ENCODE peak calls at places on chromosomes 6 and 20, in six cellular contexts. R is activated gamma-delta T cell treated with Interleukin-2 at 50 U/mL for 16 hours, Y is skeletal muscle cell, F is hypothalamus, X is glutamatergic neuron, E is AG04450. I is an unnamed sample.

GRCh38 chr6:44494011-44494501 is 106.5 kb downstream of the CDC5L start:
- DNase-seq in R (no peak), Y (no peak), F (no peak), X (no peak), E (peak; percentile 15), I (peak; percentile 80)

GRCh38 chr20:57387463-57387862 is 3.7 kb upstream of the RBM38 start:
- DNase-seq in R (no peak), Y (no peak), F (no peak), X (no peak), E (no peak), I (no peak)

GRCh38 chr6:26311012-26311384 is 54.0 kb upstream of the BTN3A2 start:
- DNase-seq in R (no peak), Y (no peak), F (no peak), X (no peak), E (no peak), I (peak; percentile 38)

GRCh38 chr6:98880486-98880885 is 46.1 kb downstream of the POU3F2 start:
- DNase-seq in R (no peak), Y (no peak), F (no peak), X (peak; percentile 61), E (no peak), I (no peak)

GRCh38 chr6:143490775-143491174 is 20.7 kb downstream of the FUCA2 start:
- DNase-seq in R (no peak), Y (no peak), F (no peak), X (no peak), E (no peak), I (no peak)

GRCh38 chr6:116447052-116447451 is 14.1 kb upstream of the CALHM6 start:
- DNase-seq in R (no peak), Y (peak; percentile 22), F (no peak), X (no peak), E (no peak), I (no peak)

GRCh38 chr20:24578605-24579004 is 109.2 kb downstream of the SYNDIG1 start:
- DNase-seq in R (no peak), Y (no peak), F (no peak), X (peak; percentile 53), E (no peak), I (no peak)

GRCh38 chr20:17495826-17496225 is 35.4 kb downstream of the BFSP1 start:
- DNase-seq in R (no peak), Y (no peak), F (no peak), X (no peak), E (no peak), I (no peak)

GRCh38 chr6:142297996-142298753 is 3.6 kb upstream of the ADGRG6 start:
- DNase-seq in R (no peak), Y (peak; percentile 55), F (no peak), X (no peak), E (peak; percentile 38), I (peak; percentile 97)

GRCh38 chr6:144606041-144606440 is 320.9 kb downstream of the UTRN start:
- DNase-seq in R (no peak), Y (no peak), F (no peak), X (no peak), E (no peak), I (no peak)

GRCh38 chr20:53016534-53017042 is 44.4 kb downstream of the TSHZ2 start:
- DNase-seq in R (no peak), Y (no peak), F (no peak), X (no peak), E (no peak), I (no peak)

GRCh38 chr6:9131201-9131600 is 695.9 kb upstream of the SLC35B3 start:
- DNase-seq in R (no peak), Y (no peak), F (no peak), X (no peak), E (no peak), I (no peak)

GRCh38 chr20:46837083-46837482 is 57.6 kb upstream of the EYA2 start:
- DNase-seq in R (no peak), Y (no peak), F (no peak), X (no peak), E (no peak), I (no peak)

GRCh38 chr20:50996901-50997830 is 25.7 kb downstream of the KCNG1 start:
- DNase-seq in R (no peak), Y (no peak), F (no peak), X (no peak), E (no peak), I (no peak)

GRCh38 chr20:35092524-35093244 is at the start of gene TRPC4AP:
- DNase-seq in R (peak; percentile 84), Y (peak; percentile 52), F (peak; percentile 57), X (peak; percentile 88), E (peak; percentile 65), I (peak; percentile 92)

GRCh38 chr6:125114248-125114858 is 39.2 kb upstream of the TPD52L1 start:
- DNase-seq in R (peak; percentile 23), Y (no peak), F (no peak), X (peak; percentile 57), E (no peak), I (peak; percentile 43)

GRCh38 chr6:168145747-168146596 is 67.0 kb upstream of the FRMD1 start:
- DNase-seq in R (no peak), Y (no peak), F (no peak), X (no peak), E (no peak), I (no peak)

GRCh38 chr20:1897486-1897885 is 2.3 kb downstream of the SIRPA start:
- DNase-seq in R (no peak), Y (no peak), F (no peak), X (no peak), E (no peak), I (no peak)

GRCh38 chr6:113018351-113019151 is 671.4 kb downstream of the RFPL4B start:
- DNase-seq in R (no peak), Y (peak; percentile 87), F (no peak), X (no peak), E (no peak), I (no peak)

GRCh38 chr20:37075932-37076685 is 19.7 kb downstream of the RBL1 start:
- DNase-seq in R (no peak), Y (no peak), F (no peak), X (no peak), E (no peak), I (no peak)

GRCh38 chr6:142740449-142740848 is 204.5 kb downstream of the HIVEP2 start:
- DNase-seq in R (no peak), Y (no peak), F (no peak), X (no peak), E (no peak), I (no peak)